ENCODE peak calls at places on chromosomes 16 and 17, in ten cellular contexts. Z, V, E, L, G, P, K, H, J and X are unnamed samples.

GRCh38 chr17:50087246-50087911 is 7.8 kb upstream of the PDK2 start:
- DNase-seq in P (peak), J (peak), K (peak), E (peak), L (peak), H (peak), V (peak), Z (peak), G (peak), X (peak)

GRCh38 chr16:19029980-19030379 is 37.4 kb upstream of the COQ7 start:
- DNase-seq in L (no peak), V (peak), H (no peak), K (no peak), P (no peak), G (no peak), J (no peak), Z (no peak), E (no peak), X (no peak)

GRCh38 chr16:72427001-72427785 is 255.2 kb upstream of the PMFBP1 start:
- DNase-seq in K (no peak), J (no peak), L (peak), P (no peak), E (no peak), Z (no peak), V (no peak), H (no peak), G (no peak), X (no peak)

GRCh38 chr17:41082565-41083136 is 1.3 kb upstream of the KRTAP4-7 start:
- DNase-seq in Z (no peak), J (no peak), V (no peak), G (no peak), K (no peak), P (no peak), H (no peak), E (no peak), L (no peak), X (no peak)

GRCh38 chr16:77896357-77896972 is 108.1 kb downstream of the VAT1L start:
- DNase-seq in V (peak), J (no peak), P (peak), L (no peak), K (no peak), G (no peak), E (peak), H (no peak), Z (no peak), X (no peak)

GRCh38 chr17:39101139-39101538 is 50.3 kb downstream of the PLXDC1 start:
- DNase-seq in E (no peak), H (no peak), V (no peak), J (no peak), L (no peak), G (no peak), Z (no peak), P (no peak), K (no peak), X (no peak)

GRCh38 chr17:17564896-17565295 is 26.6 kb downstream of the PEMT start:
- DNase-seq in E (no peak), G (no peak), P (no peak), Z (no peak), L (no peak), H (no peak), V (no peak), J (no peak), K (no peak), X (no peak)

GRCh38 chr16:64627781-64628180 is 494.1 kb downstream of the CDH11 start:
- DNase-seq in J (no peak), P (no peak), V (no peak), E (peak), Z (no peak), K (no peak), G (no peak), H (no peak), L (peak), X (no peak)

GRCh38 chr17:45006927-45007461 is 38.9 kb upstream of the C1QL1 start:
- DNase-seq in Z (no peak), K (no peak), P (peak), H (no peak), E (no peak), G (no peak), V (no peak), L (no peak), J (no peak), X (no peak)

GRCh38 chr17:81183807-81184206 is 17.8 kb upstream of the AATK start:
- DNase-seq in K (no peak), G (no peak), E (no peak), J (no peak), L (no peak), V (no peak), P (no peak), H (no peak), Z (no peak), X (no peak)

GRCh38 chr17:73234746-73235145 is 26.9 kb downstream of the CPSF4L start:
- DNase-seq in V (no peak), P (no peak), H (no peak), K (no peak), J (peak), E (no peak), L (no peak), G (no peak), Z (no peak), X (no peak)

GRCh38 chr17:57940653-57941329 is 14.4 kb downstream of the CUEDC1 start:
- DNase-seq in Z (no peak), E (peak), H (no peak), J (no peak), K (peak), P (peak), L (peak), V (no peak), G (peak), X (no peak)

GRCh38 chr16:12229759-12230594 is 253.4 kb downstream of the SNX29 start:
- DNase-seq in H (no peak), E (no peak), V (peak), G (no peak), Z (no peak), P (no peak), K (no peak), L (no peak), J (no peak), X (no peak)

GRCh38 chr17:49640556-49640955 is 37.3 kb downstream of the SPOP start:
- DNase-seq in K (no peak), H (no peak), L (no peak), Z (no peak), E (no peak), G (no peak), P (no peak), J (no peak), V (no peak), X (no peak)